ENCODE peak calls at places on chromosomes 1 and 21, in four cellular contexts. K is EL, S is left colon, L is NCI-H1105. C is an unnamed sample.

GRCh38 chr1:72986591-72987290 is 704.4 kb upstream of the NEGR1 start:
- DNase-seq in K (no peak), S (no peak), L (no peak), C (no peak)

GRCh38 chr1:213273546-213273945 is 222.5 kb downstream of the RPS6KC1 start:
- DNase-seq in K (no peak), S (no peak), L (no peak), C (no peak)

GRCh38 chr1:110337704-110338199 is 1.4 kb upstream of the RBM15 start:
- DNase-seq in K (no peak), S (peak; percentile 52), L (peak; percentile 24), C (no peak)

GRCh38 chr1:33025180-33025569 is 11.5 kb downstream of the AK2 start:
- DNase-seq in K (no peak), S (no peak), L (no peak), C (peak; percentile 37)

GRCh38 chr1:88327391-88328267 is 356.4 kb upstream of the PKN2 start:
- DNase-seq in K (peak; percentile 78), S (no peak), L (no peak), C (peak; percentile 88)

GRCh38 chr1:156468693-156469345 is 31.8 kb downstream of the MEF2D start:
- DNase-seq in K (no peak), S (no peak), L (no peak), C (no peak)

GRCh38 chr1:32538887-32539583 is at the start of gene ZBTB8A:
- DNase-seq in K (peak; percentile 67), S (peak; percentile 61), L (peak; percentile 59), C (peak; percentile 63)

GRCh38 chr1:173253046-173253445 is 45.9 kb upstream of the TNFSF4 start:
- DNase-seq in K (peak; percentile 23), S (no peak), L (no peak), C (peak; percentile 45)

GRCh38 chr21:38269567-38269917 is 12.8 kb downstream of the KCNJ15 start:
- DNase-seq in K (no peak), S (no peak), L (no peak), C (no peak)

GRCh38 chr1:52141513-52142219 is at the start of gene ZFYVE9:
- DNase-seq in K (peak; percentile 80), S (peak; percentile 54), L (peak; percentile 81), C (peak; percentile 87)

GRCh38 chr1:103333141-103333540 is 192.4 kb upstream of the RNPC3 start:
- DNase-seq in K (no peak), S (no peak), L (no peak), C (no peak)

GRCh38 chr1:206898089-206898908 is 1.1 kb downstream of the IL24 start:
- DNase-seq in K (peak; percentile 65), S (no peak), L (no peak), C (peak; percentile 89)

GRCh38 chr1:95631695-95632094 is 397.7 kb downstream of the RWDD3 start:
- DNase-seq in K (no peak), S (no peak), L (no peak), C (no peak)

GRCh38 chr1:99685516-99686180 is 39.7 kb downstream of the PALMD start:
- DNase-seq in K (peak; percentile 85), S (peak; percentile 56), L (peak; percentile 82), C (peak; percentile 77)

GRCh38 chr1:98460136-98460535 is 201.4 kb upstream of the SNX7 start:
- DNase-seq in K (no peak), S (no peak), L (no peak), C (no peak)

GRCh38 chr1:219432966-219433365 is 179.9 kb downstream of the ZC3H11B start:
- DNase-seq in K (no peak), S (no peak), L (no peak), C (no peak)

GRCh38 chr1:109807398-109807795 is 43.7 kb upstream of the EPS8L3 start:
- DNase-seq in K (no peak), S (peak; percentile 15), L (no peak), C (no peak)

GRCh38 chr1:203437696-203438315 is 37.8 kb upstream of the PRELP start:
- DNase-seq in K (no peak), S (no peak), L (no peak), C (no peak)

GRCh38 chr1:166902279-166902678 is 26.2 kb upstream of the TADA1 start:
- DNase-seq in K (peak; percentile 35), S (no peak), L (no peak), C (peak; percentile 74)

C was measured in PC-3.